ENCODE peak calls at places on chromosomes 2 and 18, in eight cellular contexts. C, Q, Y, I, D, N, E and W are unnamed samples. For H3K36me3, the result is how much of the 10 kb centered on the place peaks cover.

GRCh38 chr18:13243363-13243762 is 24.8 kb downstream of the LDLRAD4 start:
- DNase-seq in E (peak), D (no peak), N (no peak), C (no peak), I (no peak), Q (no peak), Y (no peak), W (no peak)

GRCh38 chr2:190943706-190944105 is 63.1 kb downstream of the GLS start:
- DNase-seq in D (no peak), C (no peak), I (no peak), Y (no peak), Q (no peak), E (no peak), N (no peak), W (no peak)

GRCh38 chr2:3618367-3618766 is 23.5 kb downstream of the COLEC11 start:
- DNase-seq in Y (no peak), N (no peak), C (no peak), I (no peak), Q (no peak), D (no peak), E (no peak), W (no peak)

GRCh38 chr2:205283721-205284270 is 398.5 kb upstream of the NRP2 start:
- DNase-seq in E (no peak), I (no peak), N (no peak), Y (no peak), D (no peak), Q (no peak), C (no peak), W (no peak)

GRCh38 chr2:181984814-181985631 is 630 bp upstream of the PPP1R1C start:
- DNase-seq in Y (no peak), Q (no peak), I (peak), N (peak), E (no peak), D (no peak), C (no peak), W (no peak)

GRCh38 chr2:201697899-201698298 is 545 bp downstream of the MPP4 start:
- DNase-seq in Q (no peak), E (no peak), N (no peak), C (no peak), D (no peak), I (peak), Y (no peak), W (no peak)

GRCh38 chr18:28175047-28175929 is 1.6 kb downstream of the CDH2 start:
- DNase-seq in D (peak), E (no peak), N (peak), I (peak), Y (no peak), Q (no peak), C (peak), W (peak)

GRCh38 chr2:96175951-96176350 is 30.7 kb upstream of the DUSP2 start:
- DNase-seq in Q (no peak), I (peak), D (no peak), C (no peak), E (no peak), N (no peak), Y (no peak), W (no peak)

GRCh38 chr2:164599954-164600589 is 21.2 kb downstream of the GRB14 start:
- DNase-seq in I (peak), E (no peak), D (no peak), Y (peak), N (peak), Q (peak), C (peak), W (no peak)

GRCh38 chr2:67954125-67954748 is 108.6 kb downstream of the C1D start:
- DNase-seq in E (no peak), D (no peak), Q (peak), Y (no peak), C (peak), N (no peak), I (no peak), W (no peak)

GRCh38 chr2:144372484-144373195 is 147.3 kb downstream of the ZEB2 start:
- DNase-seq in D (no peak), C (no peak), I (no peak), N (no peak), Y (no peak), Q (no peak), E (peak), W (peak)

GRCh38 chr2:198356157-198356556 is 551.8 kb downstream of the PLCL1 start:
- DNase-seq in Y (no peak), E (no peak), N (no peak), D (no peak), I (no peak), C (no peak), Q (no peak), W (no peak)

GRCh38 chr2:198347349-198347748 is 543.0 kb downstream of the PLCL1 start:
- DNase-seq in I (no peak), D (no peak), N (no peak), Q (no peak), E (no peak), C (no peak), Y (no peak), W (no peak)

GRCh38 chr2:198347936-198348335 is 543.5 kb downstream of the PLCL1 start:
- DNase-seq in I (no peak), Q (no peak), C (no peak), E (no peak), N (no peak), Y (no peak), D (no peak), W (no peak)

DNA sequence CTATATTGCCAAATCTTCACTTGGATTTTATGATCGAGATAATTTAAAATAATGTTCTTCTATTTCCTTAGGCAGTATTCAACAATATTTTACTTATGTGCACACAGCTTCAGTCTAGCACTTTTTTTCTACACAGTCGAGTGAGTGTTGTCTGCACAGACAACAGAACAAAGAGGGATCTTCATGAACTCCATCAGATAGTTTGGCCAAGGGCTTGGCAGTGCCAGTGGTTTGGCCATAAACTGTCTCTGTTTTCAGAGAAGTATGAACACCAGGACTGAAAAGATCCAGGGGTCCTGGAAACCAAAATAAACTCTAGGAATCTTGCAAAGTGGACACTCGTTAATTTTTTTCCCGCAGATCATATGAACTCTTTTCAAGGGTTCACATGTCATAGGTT is 547.3 kb downstream of the PLCL1 start:
- DNase-seq in N (no peak), Q (no peak), I (no peak), C (no peak), Y (no peak), E (no peak), D (no peak), W (no peak)
- H3K36me3 ChIP-seq in N (under half), Q (under half), I (under half), C (under half), Y (under half), E (under half), D (under half), W (under half)

GRCh38 chr18:51150430-51150746 is 47.1 kb downstream of the MEX3C start:
- DNase-seq in N (no peak), Q (no peak), E (no peak), I (no peak), D (peak), Y (no peak), C (no peak), W (no peak)

GRCh38 chr18:51151185-51151567 is 46.3 kb downstream of the MEX3C start:
- DNase-seq in N (no peak), C (no peak), Q (no peak), D (no peak), E (no peak), Y (no peak), I (no peak), W (no peak)

GRCh38 chr18:51153659-51154371 is 43.7 kb downstream of the MEX3C start:
- DNase-seq in D (no peak), E (no peak), C (no peak), N (no peak), Q (no peak), Y (no peak), I (no peak), W (no peak)

GRCh38 chr18:51149605-51150429 is 47.7 kb downstream of the MEX3C start:
- DNase-seq in I (peak), D (no peak), Y (no peak), Q (no peak), E (no peak), N (no peak), C (no peak), W (no peak)

GRCh38 chr18:51151568-51152511 is 45.6 kb downstream of the MEX3C start:
- DNase-seq in I (no peak), E (no peak), C (peak), Q (no peak), D (no peak), Y (no peak), N (no peak), W (no peak)
- TF ChIP-seq CTCF in I (no peak), E (no peak), C (no peak), Q (no peak), D (no peak), Y (no peak), N (no peak), W (no peak)

DNA sequence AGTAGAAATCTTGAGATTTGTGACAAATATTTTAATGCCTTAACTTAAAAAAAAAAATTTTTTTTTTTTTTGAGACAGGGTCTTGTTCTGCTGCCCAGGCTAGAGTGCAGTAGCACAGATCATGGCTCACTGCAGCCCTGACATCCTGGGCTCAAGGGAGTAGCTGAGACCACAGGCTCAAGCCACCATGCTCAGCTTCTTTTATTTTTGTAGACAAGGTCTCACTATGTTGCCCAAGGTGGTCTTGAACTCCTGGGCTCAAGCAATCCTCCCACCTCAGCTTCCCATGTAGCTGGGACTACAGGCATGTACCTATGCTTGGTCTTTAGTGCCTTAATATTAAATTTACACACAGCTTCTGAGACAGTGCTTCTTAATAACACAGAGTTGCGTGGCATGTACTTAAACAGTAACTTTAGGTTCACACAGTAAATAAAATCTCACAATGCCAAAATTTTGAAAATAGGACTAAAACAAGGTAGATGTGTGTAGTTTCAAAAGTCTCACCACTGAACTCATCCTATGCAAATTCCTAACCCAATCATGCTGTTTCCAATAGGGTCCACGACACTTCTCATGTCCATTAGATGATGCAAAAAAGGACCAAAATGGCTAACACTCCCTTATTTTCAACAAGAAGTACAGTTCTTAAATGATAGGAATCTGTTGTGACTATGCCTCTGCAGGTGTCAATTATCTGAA is 4.1 kb downstream of the HSPD1 start:
- DNase-seq in Y (no peak), Q (no peak), E (no peak), N (no peak), D (no peak), I (no peak), C (no peak), W (no peak)
- H3K36me3 ChIP-seq in Y (half or more), Q (under half), E (under half), N (half or more), D (under half), I (under half), C (half or more), W (under half)

GRCh38 chr18:45839415-45840395 is 14.2 kb downstream of the SIGLEC15 start:
- DNase-seq in I (peak), N (peak), C (peak), Y (peak), E (no peak), D (peak), Q (peak), W (no peak)
- TF ChIP-seq CTCF in I (peak), N (peak), C (peak), Y (peak), E (peak), D (peak), Q (peak), W (peak)

GRCh38 chr18:34283506-34283905 is 58.8 kb upstream of the NOL4 start:
- DNase-seq in C (peak), I (no peak), Y (no peak), D (no peak), E (no peak), Q (no peak), N (no peak), W (no peak)

GRCh38 chr18:34280653-34281052 is 55.9 kb upstream of the NOL4 start:
- DNase-seq in N (no peak), C (peak), D (no peak), Q (no peak), I (no peak), Y (no peak), E (no peak), W (no peak)
- H3K36me3 ChIP-seq in N (under half), C (under half), D (under half), Q (under half), I (under half), Y (under half), E (under half), W (under half)

DNA sequence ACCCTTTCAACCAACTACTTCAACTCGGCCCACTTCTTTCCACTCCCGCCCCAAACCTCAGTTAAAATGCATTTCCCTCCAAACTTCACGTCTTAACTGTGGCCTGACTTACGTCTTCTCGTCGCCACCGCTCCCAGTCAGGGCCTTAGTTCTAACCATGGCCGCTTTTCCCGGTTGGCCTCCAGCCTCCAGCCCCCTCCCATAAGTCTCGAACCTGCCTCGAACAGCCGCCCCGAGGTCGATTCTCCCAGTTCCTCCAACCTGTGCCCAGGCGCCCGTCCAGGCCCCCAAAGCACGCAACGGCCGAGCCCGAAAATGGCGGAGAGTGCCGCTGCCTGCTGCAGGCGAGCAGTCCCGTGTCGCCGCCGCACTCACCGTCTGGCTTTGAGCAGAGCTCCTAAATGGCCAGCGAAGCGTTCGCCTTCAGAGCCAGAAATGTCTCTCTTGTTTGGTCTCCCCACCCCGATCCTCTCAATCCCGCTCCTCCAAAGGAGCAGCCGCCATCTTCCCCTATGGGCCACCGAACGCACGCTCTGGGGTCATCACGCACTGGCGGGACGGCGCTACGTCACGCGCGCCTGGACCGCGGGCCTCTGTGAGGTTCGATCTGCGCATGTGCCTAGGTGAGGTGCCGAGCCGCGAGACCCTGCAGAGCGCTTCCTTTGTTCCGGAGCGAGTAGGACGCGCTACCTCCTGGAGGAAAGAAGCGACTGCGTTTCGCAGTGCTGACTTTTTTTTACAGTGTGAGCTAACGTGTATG is at the start of gene WDR33:
- DNase-seq in E (peak), Y (peak), D (peak), C (peak), I (peak), Q (peak), N (peak), W (peak)
- TF ChIP-seq CTCF in E (no peak), Y (no peak), D (peak), C (no peak), I (peak), Q (peak), N (no peak), W (no peak)

DNA sequence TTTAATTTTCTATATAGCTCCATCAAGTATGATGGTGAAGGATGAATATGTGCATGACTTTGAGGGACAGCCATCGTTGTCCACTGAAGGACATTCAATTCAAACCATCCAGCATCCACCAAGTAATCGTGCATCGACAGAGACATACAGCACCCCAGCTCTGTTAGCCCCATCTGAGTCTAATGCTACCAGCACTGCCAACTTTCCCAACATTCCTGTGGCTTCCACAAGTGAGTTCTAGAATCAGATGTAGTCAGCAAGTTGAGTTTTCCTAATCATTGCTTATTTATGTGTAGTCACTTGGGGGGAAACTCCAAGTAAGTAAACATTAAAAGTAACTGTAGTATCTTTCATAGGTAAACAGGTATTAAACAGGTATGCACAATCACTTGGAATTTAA is 24.8 kb downstream of the SMAD4 start:
- DNase-seq in Y (no peak), N (no peak), D (no peak), Q (no peak), C (no peak), I (peak), E (no peak), W (no peak)
- H3K36me3 ChIP-seq in Y (under half), N (under half), D (under half), Q (under half), C (under half), I (under half), E (under half), W (under half)

GRCh38 chr2:65686928-65687521 is 254.6 kb upstream of the SPRED2 start:
- DNase-seq in E (no peak), D (no peak), Q (no peak), Y (no peak), I (no peak), C (peak), N (no peak), W (no peak)
- TF ChIP-seq CTCF in E (no peak), D (no peak), Q (peak), Y (peak), I (no peak), C (peak), N (no peak), W (no peak)